ENCODE peak calls at places on chromosomes 6 and 20, in four cellular contexts. P is PC-3, L is progenitor cell of endocrine pancreas, T is fibroblast of the aortic adventitia. V is an unnamed sample.

GRCh38 chr20:51480507-51481270 is 61.8 kb downstream of the NFATC2 start:
- DNase-seq in P (no peak), L (no peak), T (no peak), V (no peak)

GRCh38 chr6:2949536-2950083 is 21.8 kb downstream of the SERPINB6 start:
- DNase-seq in P (no peak), L (no peak), T (no peak), V (no peak)

GRCh38 chr20:49608752-49609670 is 41.1 kb upstream of the PTGIS start:
- DNase-seq in P (peak; percentile 83), L (peak; percentile 67), T (peak; percentile 59), V (peak; percentile 72)

GRCh38 chr20:59165389-59165785 is 1.8 kb downstream of the ZNF831 start:
- DNase-seq in P (no peak), L (no peak), T (no peak), V (no peak)

GRCh38 chr20:50308513-50309279 is 118.1 kb downstream of the CEBPB start:
- DNase-seq in P (peak; percentile 96), L (no peak), T (peak; percentile 99), V (no peak)

GRCh38 chr6:143772662-143773061 is 70.5 kb upstream of the LTV1 start:
- DNase-seq in P (no peak), L (no peak), T (peak; percentile 27), V (no peak)

GRCh38 chr20:19284400-19285178 is 72.1 kb downstream of the SLC24A3 start:
- DNase-seq in P (no peak), L (no peak), T (no peak), V (no peak)

GRCh38 chr6:77457720-77458349 is 5.5 kb downstream of the HTR1B start:
- DNase-seq in P (peak; percentile 62), L (peak; percentile 64), T (peak; percentile 92), V (peak; percentile 81)

GRCh38 chr20:35903843-35904242 is 50.5 kb downstream of the SCAND1 start:
- DNase-seq in P (no peak), L (no peak), T (peak; percentile 13), V (no peak)

GRCh38 chr6:30818426-30818841 is 65.9 kb upstream of the DDR1 start:
- DNase-seq in P (peak; percentile 73), L (no peak), T (peak; percentile 91), V (no peak)

GRCh38 chr6:137043710-137044365 is 927 bp downstream of the IL20RA start:
- DNase-seq in P (peak; percentile 55), L (peak; percentile 17), T (peak; percentile 52), V (peak; percentile 10)

GRCh38 chr20:25273046-25273445 is 25.2 kb downstream of the PYGB start:
- DNase-seq in P (no peak), L (no peak), T (no peak), V (no peak)

GRCh38 chr6:76403058-76403457 is 330.6 kb upstream of the IMPG1 start:
- DNase-seq in P (no peak), L (no peak), T (no peak), V (no peak)

GRCh38 chr6:125123468-125124249 is 29.9 kb upstream of the TPD52L1 start:
- DNase-seq in P (no peak), L (no peak), T (no peak), V (no peak)

GRCh38 chr6:122821095-122821494 is 32.0 kb downstream of the SMPDL3A start:
- DNase-seq in P (no peak), L (no peak), T (no peak), V (no peak)

GRCh38 chr20:51828762-51829161 is 26.4 kb upstream of the SALL4 start:
- DNase-seq in P (no peak), L (no peak), T (no peak), V (no peak)

GRCh38 chr20:48051810-48052491 is 266.7 kb upstream of the SULF2 start:
- DNase-seq in P (peak; percentile 97), L (no peak), T (peak; percentile 71), V (no peak)

GRCh38 chr6:169838291-169839028 is 87.0 kb downstream of the ERMARD start:
- DNase-seq in P (no peak), L (no peak), T (no peak), V (no peak)

DNA sequence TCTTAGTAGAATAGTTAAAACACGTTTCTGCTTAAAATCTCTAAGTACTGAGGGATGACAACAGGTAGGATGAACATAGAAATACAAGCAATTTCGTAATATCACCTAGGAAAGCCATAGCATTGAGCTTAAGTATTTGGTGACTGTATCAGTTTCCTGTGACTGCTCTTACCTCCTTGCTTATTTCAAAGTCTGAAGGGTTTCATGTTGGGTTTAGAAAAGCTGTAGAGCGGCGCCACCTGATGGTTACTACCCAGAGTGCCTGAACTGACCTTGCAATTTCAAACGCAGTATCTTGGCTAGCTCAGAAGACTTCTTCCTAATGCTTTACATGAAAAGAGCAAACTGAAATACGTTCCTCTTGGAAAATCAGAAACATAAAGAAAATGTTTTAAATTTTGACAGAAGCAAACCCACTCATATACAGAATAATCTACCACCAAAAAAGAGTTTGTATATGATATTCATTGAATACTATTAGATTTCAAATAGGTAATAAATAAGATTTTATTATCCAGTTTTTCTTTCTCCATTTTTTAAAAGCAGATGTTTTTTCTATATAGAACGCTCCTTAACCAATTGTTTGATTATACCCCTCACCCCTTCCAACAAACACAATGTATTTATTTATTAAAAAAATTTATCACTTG is 82.3 kb upstream of the RIPOR2 start:
- DNase-seq in P (peak; percentile 79), L (no peak), T (peak; percentile 64), V (peak; percentile 22)
- TF ChIP-seq CTCF in P (peak; percentile 91), L (peak; percentile 60), T (peak; percentile 54), V (peak; percentile 75)

DNA sequence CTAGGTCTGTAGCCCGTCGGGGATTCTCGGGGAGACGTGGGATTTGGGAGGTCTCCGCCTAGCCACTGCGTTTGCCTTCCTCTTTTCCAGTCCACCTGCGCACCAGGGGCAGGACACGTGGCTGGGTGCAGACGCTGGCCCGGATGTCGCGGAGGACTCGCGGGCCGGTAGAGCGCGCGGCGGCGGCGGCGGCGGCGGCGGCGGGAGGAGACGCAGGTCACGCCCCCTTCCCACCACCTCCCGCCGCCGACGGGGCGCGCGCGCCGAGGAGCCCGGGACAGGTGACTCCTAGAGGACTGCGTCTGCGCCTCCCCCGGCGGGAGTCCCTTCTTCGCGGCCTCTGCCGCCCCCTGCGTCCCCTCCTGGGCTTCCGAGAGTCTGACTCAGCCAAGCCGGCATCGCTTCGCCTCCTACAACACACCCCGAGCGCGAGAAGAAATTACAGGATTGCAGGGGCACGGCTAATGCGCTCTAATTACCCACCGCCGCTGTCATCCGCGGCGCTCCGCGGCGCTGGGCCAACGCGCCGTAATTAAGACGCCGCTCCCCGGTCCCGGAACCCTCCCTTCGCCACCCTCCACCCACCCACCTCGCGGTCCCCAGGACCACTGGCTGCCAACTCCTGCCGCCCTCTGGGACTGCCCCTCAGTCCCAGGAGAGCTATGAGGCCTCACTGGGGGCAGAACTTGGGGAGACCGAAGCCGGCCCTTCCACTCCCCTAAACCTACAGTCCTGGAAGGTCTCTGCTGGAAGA is 124.5 kb downstream of the MRPL14 start:
- DNase-seq in P (no peak), L (peak; percentile 71), T (peak; percentile 43), V (peak; percentile 32)
- TF ChIP-seq CTCF in P (no peak), L (peak; percentile 28), T (peak; percentile 27), V (peak; percentile 24)

GRCh38 chr6:127300411-127300810 is 33.7 kb downstream of the RNF146 start:
- DNase-seq in P (peak; percentile 23), L (no peak), T (peak; percentile 86), V (no peak)
- TF ChIP-seq CTCF in P (no peak), L (no peak), T (no peak), V (no peak)

GRCh38 chr20:46126440-46127056 is 8.4 kb downstream of the CD40 start:
- DNase-seq in P (peak; percentile 67), L (no peak), T (no peak), V (no peak)

GRCh38 chr20:46130534-46130933 is 12.4 kb downstream of the CD40 start:
- DNase-seq in P (no peak), L (no peak), T (no peak), V (no peak)

GRCh38 chr20:46127396-46128010 is 9.4 kb downstream of the CD40 start:
- DNase-seq in P (peak; percentile 82), L (no peak), T (no peak), V (no peak)

GRCh38 chr20:46129955-46130481 is 11.9 kb downstream of the CD40 start:
- DNase-seq in P (no peak), L (no peak), T (no peak), V (no peak)

GRCh38 chr20:46128310-46129151 is 10.4 kb downstream of the CD40 start:
- DNase-seq in P (no peak), L (peak; percentile 36), T (peak; percentile 14), V (peak; percentile 61)
- TF ChIP-seq CTCF in P (peak; percentile 66), L (peak; percentile 75), T (peak; percentile 70), V (peak; percentile 68)

GRCh38 chr6:29617782-29618557 is 15.0 kb downstream of the GABBR1 start:
- DNase-seq in P (no peak), L (no peak), T (no peak), V (no peak)
- TF ChIP-seq CTCF in P (peak; percentile 47), L (peak; percentile 35), T (peak; percentile 21), V (peak; percentile 32)

V was measured in neural crest cell.